ENCODE peak calls at places on chromosomes 7 and 10, in five cellular contexts. One of them, this sample, is unnamed.

GRCh38 chr7:135930565-135931423 is 46.4 kb downstream of the MTPN start:
- DNase-seq in hippocampal formation: no peak
- DNase-seq in AG04450: no peak
- DNase-seq in nucleus accumbens: no peak
- DNase-seq in T-helper 9 cell: no peak
- DNase-seq in this sample: no peak

GRCh38 chr10:125428054-125428453 is 254.9 kb downstream of the TEX36 start:
- DNase-seq in hippocampal formation: no peak
- DNase-seq in AG04450: no peak
- DNase-seq in nucleus accumbens: no peak
- DNase-seq in T-helper 9 cell: no peak
- DNase-seq in this sample: no peak

GRCh38 chr10:124619195-124619594 is 125.0 kb downstream of the FAM53B start:
- DNase-seq in hippocampal formation: no peak
- DNase-seq in AG04450: no peak
- DNase-seq in nucleus accumbens: no peak
- DNase-seq in T-helper 9 cell: no peak
- DNase-seq in this sample: no peak

GRCh38 chr7:129494041-129494440 is 8.3 kb upstream of the SMKR1 start:
- DNase-seq in hippocampal formation: no peak
- DNase-seq in AG04450: peak; percentile 83
- DNase-seq in nucleus accumbens: no peak
- DNase-seq in T-helper 9 cell: no peak
- DNase-seq in this sample: no peak

GRCh38 chr7:69775231-69775771 is 177.0 kb downstream of the AUTS2 start:
- DNase-seq in hippocampal formation: no peak
- DNase-seq in AG04450: no peak
- DNase-seq in nucleus accumbens: no peak
- DNase-seq in T-helper 9 cell: no peak
- DNase-seq in this sample: no peak

GRCh38 chr7:84913731-84914130 is 273.1 kb downstream of the SEMA3D start:
- DNase-seq in hippocampal formation: no peak
- DNase-seq in AG04450: no peak
- DNase-seq in nucleus accumbens: no peak
- DNase-seq in T-helper 9 cell: no peak
- DNase-seq in this sample: no peak

GRCh38 chr7:27097686-27098492 is 2.1 kb upstream of the HOXA1 start:
- DNase-seq in hippocampal formation: no peak
- DNase-seq in AG04450: no peak
- DNase-seq in nucleus accumbens: no peak
- DNase-seq in T-helper 9 cell: no peak
- DNase-seq in this sample: no peak

GRCh38 chr7:27113991-27114866 is 11.7 kb upstream of the HOXA2 start:
- DNase-seq in hippocampal formation: no peak
- DNase-seq in AG04450: no peak
- DNase-seq in nucleus accumbens: no peak
- DNase-seq in T-helper 9 cell: no peak
- DNase-seq in this sample: peak; percentile 72

GRCh38 chr7:105863876-105864275 is 12.5 kb downstream of the ATXN7L1 start:
- DNase-seq in hippocampal formation: no peak
- DNase-seq in AG04450: no peak
- DNase-seq in nucleus accumbens: no peak
- DNase-seq in T-helper 9 cell: no peak
- DNase-seq in this sample: no peak

GRCh38 chr7:148011753-148012152 is 578.8 kb upstream of the C7orf33 start:
- DNase-seq in hippocampal formation: no peak
- DNase-seq in AG04450: no peak
- DNase-seq in nucleus accumbens: no peak
- DNase-seq in T-helper 9 cell: no peak
- DNase-seq in this sample: no peak

GRCh38 chr7:93142127-93142526 is 6.1 kb downstream of the SAMD9L start:
- DNase-seq in hippocampal formation: no peak
- DNase-seq in AG04450: no peak
- DNase-seq in nucleus accumbens: no peak
- DNase-seq in T-helper 9 cell: no peak
- DNase-seq in this sample: no peak

GRCh38 chr7:26309089-26309488 is 17.4 kb downstream of the SNX10 start:
- DNase-seq in hippocampal formation: no peak
- DNase-seq in AG04450: no peak
- DNase-seq in nucleus accumbens: no peak
- DNase-seq in T-helper 9 cell: no peak
- DNase-seq in this sample: peak; percentile 79

GRCh38 chr10:28054211-28054888 is 55.5 kb upstream of the ODAD2 start:
- DNase-seq in hippocampal formation: no peak
- DNase-seq in AG04450: peak; percentile 91
- DNase-seq in nucleus accumbens: no peak
- DNase-seq in T-helper 9 cell: no peak
- DNase-seq in this sample: no peak

GRCh38 chr10:33410096-33410859 is 75.8 kb upstream of the NRP1 start:
- DNase-seq in hippocampal formation: no peak
- DNase-seq in AG04450: no peak
- DNase-seq in nucleus accumbens: no peak
- DNase-seq in T-helper 9 cell: no peak
- DNase-seq in this sample: no peak

GRCh38 chr7:102318482-102318971 is 31.9 kb downstream of the SH2B2 start:
- DNase-seq in hippocampal formation: no peak
- DNase-seq in AG04450: no peak
- DNase-seq in nucleus accumbens: no peak
- DNase-seq in T-helper 9 cell: no peak
- DNase-seq in this sample: no peak

GRCh38 chr7:87152897-87153641 is 816 bp downstream of the DMTF1 start:
- DNase-seq in hippocampal formation: peak; percentile 58
- DNase-seq in AG04450: no peak
- DNase-seq in nucleus accumbens: peak; percentile 30
- DNase-seq in T-helper 9 cell: peak; percentile 6
- DNase-seq in this sample: no peak

GRCh38 chr7:44275829-44276570 is 49.4 kb downstream of the CAMK2B start:
- DNase-seq in hippocampal formation: no peak
- DNase-seq in AG04450: no peak
- DNase-seq in nucleus accumbens: no peak
- DNase-seq in T-helper 9 cell: no peak
- DNase-seq in this sample: no peak

GRCh38 chr7:66330961-66331360 is 125.8 kb downstream of the TPST1 start:
- DNase-seq in hippocampal formation: no peak
- DNase-seq in AG04450: peak; percentile 38
- DNase-seq in nucleus accumbens: no peak
- DNase-seq in T-helper 9 cell: no peak
- DNase-seq in this sample: peak; percentile 58

GRCh38 chr10:28263136-28263857 is 39.6 kb downstream of the MPP7 start:
- DNase-seq in hippocampal formation: no peak
- DNase-seq in AG04450: no peak
- DNase-seq in nucleus accumbens: no peak
- DNase-seq in T-helper 9 cell: no peak
- DNase-seq in this sample: no peak

GRCh38 chr7:22393825-22394458 is 37.0 kb upstream of the RAPGEF5 start:
- DNase-seq in hippocampal formation: peak; percentile 28
- DNase-seq in AG04450: no peak
- DNase-seq in nucleus accumbens: no peak
- DNase-seq in T-helper 9 cell: no peak
- DNase-seq in this sample: no peak